ENCODE peak calls at places on chromosome 1, in seven cellular contexts. One of them, this sample, is unnamed.

GRCh38 chr1:162753998-162754585 is 36.4 kb upstream of the HSD17B7 start:
- DNase-seq in MM.1S: no peak
- DNase-seq in neural crest cell: no peak
- DNase-seq in left ventricle myocardium inferior: no peak
- DNase-seq in cardiac muscle cell: no peak
- DNase-seq in CD8-positive, alpha-beta T cell: no peak
- DNase-seq in mesothelial cell of epicardium: no peak
- DNase-seq in this sample: no peak

GRCh38 chr1:113870778-113871177 is 734 bp downstream of the PTPN22 start:
- DNase-seq in CD8-positive, alpha-beta T cell: no peak
- DNase-seq in MM.1S: no peak
- DNase-seq in cardiac muscle cell: no peak
- DNase-seq in left ventricle myocardium inferior: no peak
- DNase-seq in neural crest cell: no peak
- DNase-seq in mesothelial cell of epicardium: no peak
- DNase-seq in this sample: no peak

GRCh38 chr1:220528679-220529529 is 968 bp downstream of the MARK1 start:
- DNase-seq in left ventricle myocardium inferior: peak
- DNase-seq in CD8-positive, alpha-beta T cell: no peak
- DNase-seq in cardiac muscle cell: peak
- DNase-seq in neural crest cell: peak
- DNase-seq in MM.1S: no peak
- DNase-seq in mesothelial cell of epicardium: no peak
- DNase-seq in this sample: no peak

GRCh38 chr1:54581621-54582035 is 33.6 kb downstream of the ACOT11 start:
- DNase-seq in mesothelial cell of epicardium: no peak
- DNase-seq in MM.1S: no peak
- DNase-seq in left ventricle myocardium inferior: peak
- DNase-seq in CD8-positive, alpha-beta T cell: no peak
- DNase-seq in cardiac muscle cell: peak
- DNase-seq in neural crest cell: no peak
- DNase-seq in this sample: peak

GRCh38 chr1:234589064-234589765 is 20.8 kb downstream of the IRF2BP2 start:
- DNase-seq in CD8-positive, alpha-beta T cell: no peak
- DNase-seq in neural crest cell: no peak
- DNase-seq in MM.1S: no peak
- DNase-seq in left ventricle myocardium inferior: no peak
- DNase-seq in mesothelial cell of epicardium: no peak
- DNase-seq in cardiac muscle cell: no peak
- DNase-seq in this sample: no peak

GRCh38 chr1:19435851-19436465 is 49.4 kb downstream of the CAPZB start:
- DNase-seq in neural crest cell: no peak
- DNase-seq in CD8-positive, alpha-beta T cell: no peak
- DNase-seq in mesothelial cell of epicardium: no peak
- DNase-seq in MM.1S: no peak
- DNase-seq in left ventricle myocardium inferior: no peak
- DNase-seq in cardiac muscle cell: peak
- DNase-seq in this sample: no peak

GRCh38 chr1:150516616-150517015 is 1.1 kb downstream of the FALEC start:
- DNase-seq in left ventricle myocardium inferior: no peak
- DNase-seq in neural crest cell: no peak
- DNase-seq in cardiac muscle cell: no peak
- DNase-seq in CD8-positive, alpha-beta T cell: no peak
- DNase-seq in MM.1S: no peak
- DNase-seq in mesothelial cell of epicardium: no peak
- DNase-seq in this sample: no peak

GRCh38 chr1:12435639-12436344 is 182.2 kb downstream of the DHRS3 start:
- DNase-seq in mesothelial cell of epicardium: no peak
- DNase-seq in cardiac muscle cell: peak
- DNase-seq in neural crest cell: no peak
- DNase-seq in CD8-positive, alpha-beta T cell: no peak
- DNase-seq in left ventricle myocardium inferior: no peak
- DNase-seq in MM.1S: peak
- DNase-seq in this sample: no peak

GRCh38 chr1:155166373-155167165 is 6.5 kb downstream of the KRTCAP2 start:
- DNase-seq in left ventricle myocardium inferior: peak
- DNase-seq in CD8-positive, alpha-beta T cell: no peak
- DNase-seq in mesothelial cell of epicardium: no peak
- DNase-seq in neural crest cell: no peak
- DNase-seq in cardiac muscle cell: peak
- DNase-seq in MM.1S: no peak
- DNase-seq in this sample: no peak

GRCh38 chr1:1374068-1374860 is 743 bp downstream of the AURKAIP1 start:
- DNase-seq in CD8-positive, alpha-beta T cell: no peak
- DNase-seq in neural crest cell: no peak
- DNase-seq in MM.1S: no peak
- DNase-seq in mesothelial cell of epicardium: no peak
- DNase-seq in cardiac muscle cell: no peak
- DNase-seq in left ventricle myocardium inferior: no peak
- DNase-seq in this sample: peak

GRCh38 chr1:10975567-10976326 is 36.7 kb upstream of the TARDBP start:
- DNase-seq in MM.1S: no peak
- DNase-seq in mesothelial cell of epicardium: no peak
- DNase-seq in neural crest cell: no peak
- DNase-seq in CD8-positive, alpha-beta T cell: no peak
- DNase-seq in left ventricle myocardium inferior: no peak
- DNase-seq in cardiac muscle cell: peak
- DNase-seq in this sample: no peak

GRCh38 chr1:224504642-224505041 is 70.0 kb upstream of the WDR26 start:
- DNase-seq in left ventricle myocardium inferior: no peak
- DNase-seq in cardiac muscle cell: no peak
- DNase-seq in CD8-positive, alpha-beta T cell: no peak
- DNase-seq in mesothelial cell of epicardium: no peak
- DNase-seq in MM.1S: no peak
- DNase-seq in neural crest cell: no peak
- DNase-seq in this sample: no peak

GRCh38 chr1:54742262-54742661 is 22.1 kb downstream of the PARS2 start:
- DNase-seq in CD8-positive, alpha-beta T cell: no peak
- DNase-seq in MM.1S: no peak
- DNase-seq in left ventricle myocardium inferior: no peak
- DNase-seq in cardiac muscle cell: no peak
- DNase-seq in neural crest cell: no peak
- DNase-seq in mesothelial cell of epicardium: no peak
- DNase-seq in this sample: no peak

GRCh38 chr1:110255388-110255787 is 45.3 kb downstream of the KCNC4 start:
- DNase-seq in cardiac muscle cell: no peak
- DNase-seq in mesothelial cell of epicardium: no peak
- DNase-seq in neural crest cell: no peak
- DNase-seq in CD8-positive, alpha-beta T cell: no peak
- DNase-seq in left ventricle myocardium inferior: no peak
- DNase-seq in MM.1S: peak
- DNase-seq in this sample: no peak

GRCh38 chr1:52098139-52098871 is 42.2 kb downstream of the BTF3L4 start:
- DNase-seq in cardiac muscle cell: no peak
- DNase-seq in mesothelial cell of epicardium: no peak
- DNase-seq in MM.1S: no peak
- DNase-seq in neural crest cell: peak
- DNase-seq in CD8-positive, alpha-beta T cell: no peak
- DNase-seq in left ventricle myocardium inferior: no peak
- DNase-seq in this sample: no peak

GRCh38 chr1:228456252-228457016 is 30.7 kb upstream of the RNF187 start:
- DNase-seq in MM.1S: no peak
- DNase-seq in CD8-positive, alpha-beta T cell: no peak
- DNase-seq in left ventricle myocardium inferior: no peak
- DNase-seq in mesothelial cell of epicardium: no peak
- DNase-seq in cardiac muscle cell: no peak
- DNase-seq in neural crest cell: no peak
- DNase-seq in this sample: no peak

GRCh38 chr1:228454238-228454637 is 32.9 kb upstream of the RNF187 start:
- DNase-seq in neural crest cell: no peak
- DNase-seq in MM.1S: no peak
- DNase-seq in CD8-positive, alpha-beta T cell: no peak
- DNase-seq in left ventricle myocardium inferior: no peak
- DNase-seq in mesothelial cell of epicardium: no peak
- DNase-seq in cardiac muscle cell: no peak
- DNase-seq in this sample: no peak

GRCh38 chr1:228457396-228458176 is 29.6 kb upstream of the RNF187 start:
- DNase-seq in MM.1S: peak
- DNase-seq in left ventricle myocardium inferior: peak
- DNase-seq in CD8-positive, alpha-beta T cell: peak
- DNase-seq in neural crest cell: peak
- DNase-seq in cardiac muscle cell: peak
- DNase-seq in mesothelial cell of epicardium: peak
- DNase-seq in this sample: peak

GRCh38 chr1:228457017-228457395 is 30.2 kb upstream of the RNF187 start:
- DNase-seq in CD8-positive, alpha-beta T cell: no peak
- DNase-seq in MM.1S: peak
- DNase-seq in mesothelial cell of epicardium: no peak
- DNase-seq in left ventricle myocardium inferior: no peak
- DNase-seq in cardiac muscle cell: no peak
- DNase-seq in neural crest cell: no peak
- DNase-seq in this sample: no peak

GRCh38 chr1:228455715-228456114 is 31.5 kb upstream of the RNF187 start:
- DNase-seq in MM.1S: no peak
- DNase-seq in cardiac muscle cell: peak
- DNase-seq in mesothelial cell of epicardium: no peak
- DNase-seq in CD8-positive, alpha-beta T cell: no peak
- DNase-seq in left ventricle myocardium inferior: no peak
- DNase-seq in neural crest cell: no peak
- DNase-seq in this sample: no peak
- TF ChIP-seq CTCF in MM.1S: no peak
- TF ChIP-seq CTCF in cardiac muscle cell: peak
- TF ChIP-seq CTCF in mesothelial cell of epicardium: no peak
- TF ChIP-seq CTCF in CD8-positive, alpha-beta T cell: no peak
- TF ChIP-seq CTCF in left ventricle myocardium inferior: peak
- TF ChIP-seq CTCF in neural crest cell: peak
- TF ChIP-seq CTCF in this sample: no peak

GRCh38 chr1:230854423-230854822 is 13.9 kb downstream of the C1orf198 start:
- DNase-seq in cardiac muscle cell: no peak
- DNase-seq in MM.1S: no peak
- DNase-seq in CD8-positive, alpha-beta T cell: no peak
- DNase-seq in left ventricle myocardium inferior: no peak
- DNase-seq in mesothelial cell of epicardium: no peak
- DNase-seq in neural crest cell: no peak
- DNase-seq in this sample: no peak
- TF ChIP-seq CTCF in cardiac muscle cell: no peak
- TF ChIP-seq CTCF in MM.1S: no peak
- TF ChIP-seq CTCF in CD8-positive, alpha-beta T cell: no peak
- TF ChIP-seq CTCF in left ventricle myocardium inferior: no peak
- TF ChIP-seq CTCF in mesothelial cell of epicardium: no peak
- TF ChIP-seq CTCF in neural crest cell: no peak
- TF ChIP-seq CTCF in this sample: no peak

DNA sequence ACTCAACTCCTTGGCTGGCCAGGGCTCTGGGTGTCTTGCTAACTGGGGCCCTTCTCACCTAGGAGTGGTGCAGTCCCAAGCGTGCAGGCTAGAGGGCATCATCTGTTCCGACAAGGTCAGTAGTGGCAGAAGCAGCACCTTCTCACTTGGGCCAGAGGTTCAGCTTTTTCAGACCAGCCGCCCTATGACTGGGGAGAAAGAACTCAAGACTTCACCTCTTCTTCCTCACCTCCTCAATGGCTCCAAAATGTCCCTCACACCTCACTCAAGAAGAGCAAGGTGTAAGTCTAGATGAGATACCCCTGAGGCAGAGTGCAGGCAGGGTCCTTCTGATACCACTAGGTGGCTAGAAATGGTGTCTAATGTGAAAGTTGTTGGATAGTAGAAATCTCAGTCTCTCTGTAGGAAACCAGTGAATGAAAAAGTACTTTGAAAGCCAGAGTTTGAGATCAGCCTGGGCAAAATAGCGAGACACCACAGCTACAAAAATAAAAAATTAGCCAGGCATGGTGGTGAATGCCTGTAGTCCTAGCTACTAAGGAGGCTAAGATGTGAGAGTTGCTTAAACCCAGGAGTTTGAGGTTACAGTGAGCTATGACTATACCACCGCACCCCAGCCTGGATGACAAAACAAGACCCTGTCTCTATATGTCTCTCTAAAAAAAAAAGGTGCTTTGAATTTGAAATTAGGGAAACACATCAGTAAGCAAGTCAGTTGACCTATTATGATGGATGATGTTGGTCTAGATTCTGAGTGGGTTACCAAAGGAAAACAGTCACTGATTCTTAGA is 8.6 kb upstream of the IL20 start:
- DNase-seq in left ventricle myocardium inferior: no peak
- DNase-seq in CD8-positive, alpha-beta T cell: no peak
- DNase-seq in cardiac muscle cell: no peak
- DNase-seq in MM.1S: peak
- DNase-seq in neural crest cell: no peak
- DNase-seq in mesothelial cell of epicardium: no peak
- DNase-seq in this sample: no peak
- TF ChIP-seq CTCF in left ventricle myocardium inferior: no peak
- TF ChIP-seq CTCF in CD8-positive, alpha-beta T cell: peak
- TF ChIP-seq CTCF in cardiac muscle cell: peak
- TF ChIP-seq CTCF in MM.1S: peak
- TF ChIP-seq CTCF in neural crest cell: peak
- TF ChIP-seq CTCF in mesothelial cell of epicardium: no peak
- TF ChIP-seq CTCF in this sample: no peak

GRCh38 chr1:216114180-216114579 is 309.1 kb downstream of the USH2A start:
- DNase-seq in MM.1S: no peak
- DNase-seq in neural crest cell: no peak
- DNase-seq in cardiac muscle cell: no peak
- DNase-seq in mesothelial cell of epicardium: no peak
- DNase-seq in left ventricle myocardium inferior: no peak
- DNase-seq in CD8-positive, alpha-beta T cell: no peak
- DNase-seq in this sample: no peak

GRCh38 chr1:216111842-216112241 is 311.4 kb downstream of the USH2A start:
- DNase-seq in neural crest cell: no peak
- DNase-seq in mesothelial cell of epicardium: no peak
- DNase-seq in MM.1S: peak
- DNase-seq in left ventricle myocardium inferior: no peak
- DNase-seq in cardiac muscle cell: peak
- DNase-seq in CD8-positive, alpha-beta T cell: no peak
- DNase-seq in this sample: no peak
- TF ChIP-seq CTCF in neural crest cell: no peak
- TF ChIP-seq CTCF in mesothelial cell of epicardium: no peak
- TF ChIP-seq CTCF in MM.1S: peak
- TF ChIP-seq CTCF in left ventricle myocardium inferior: peak
- TF ChIP-seq CTCF in cardiac muscle cell: no peak
- TF ChIP-seq CTCF in CD8-positive, alpha-beta T cell: no peak
- TF ChIP-seq CTCF in this sample: no peak